ENCODE peak calls at places on chromosomes 3 and 15, in seven cellular contexts. I is left lung; K is activated T-cell treated with anti-CD3 and anti-CD28 coated beads, Interleukin-2, amount 50 U/mL, for 48 hours; O is IMR-90; D is ELR; X is AG09309; U is colonic mucosa. Y is an unnamed sample.

GRCh38 chr3:183584246-183584913 is 28.9 kb upstream of the KLHL6 start:
- DNase-seq in I (peak), K (no peak), O (peak), D (no peak), X (no peak), U (peak), Y (no peak)

GRCh38 chr3:134059680-134060560 is 30.2 kb upstream of the SLCO2A1 start:
- DNase-seq in I (no peak), K (no peak), O (peak), D (no peak), X (no peak), U (peak), Y (no peak)

GRCh38 chr3:123285066-123285465 is 83.3 kb downstream of the SEC22A start:
- DNase-seq in I (no peak), K (no peak), O (no peak), D (peak), X (no peak), U (no peak), Y (no peak)

GRCh38 chr15:47741082-47741481 is 23.8 kb downstream of the SEMA6D start:
- DNase-seq in I (no peak), K (no peak), O (no peak), D (no peak), X (no peak), U (no peak), Y (no peak)

GRCh38 chr3:53161820-53162671 is 1.0 kb downstream of the PRKCD start:
- DNase-seq in I (peak), K (peak), O (peak), D (peak), X (no peak), U (peak), Y (no peak)

GRCh38 chr3:134074001-134074789 is 44.5 kb upstream of the SLCO2A1 start:
- DNase-seq in I (no peak), K (no peak), O (no peak), D (no peak), X (no peak), U (no peak), Y (no peak)

GRCh38 chr3:55519016-55519415 is 31.9 kb upstream of the WNT5A start:
- DNase-seq in I (no peak), K (no peak), O (peak), D (no peak), X (peak), U (no peak), Y (no peak)

GRCh38 chr3:64685800-64686445 is 1.9 kb downstream of the ADAMTS9 start:
- DNase-seq in I (peak), K (no peak), O (peak), D (peak), X (peak), U (peak), Y (peak)

GRCh38 chr3:127404614-127405598 is 117.1 kb upstream of the PRR20G start:
- DNase-seq in I (no peak), K (no peak), O (no peak), D (no peak), X (no peak), U (no peak), Y (no peak)

GRCh38 chr15:94001113-94001919 is 230.0 kb upstream of the MCTP2 start:
- DNase-seq in I (no peak), K (no peak), O (no peak), D (no peak), X (no peak), U (no peak), Y (no peak)

GRCh38 chr3:15319575-15319974 is 12.8 kb downstream of the SH3BP5 start:
- DNase-seq in I (no peak), K (no peak), O (peak), D (no peak), X (no peak), U (no peak), Y (no peak)

GRCh38 chr15:83310521-83311456 is 26.3 kb upstream of the BNC1 start:
- DNase-seq in I (no peak), K (no peak), O (no peak), D (no peak), X (no peak), U (no peak), Y (no peak)

GRCh38 chr3:12303532-12303931 is 14.7 kb downstream of the PPARG start:
- DNase-seq in I (no peak), K (no peak), O (peak), D (peak), X (peak), U (no peak), Y (no peak)

GRCh38 chr3:62940763-62941632 is 65.8 kb upstream of the CADPS start:
- DNase-seq in I (no peak), K (no peak), O (peak), D (peak), X (peak), U (no peak), Y (no peak)

GRCh38 chr3:22245122-22245521 is 494.1 kb upstream of the ZNF385D start:
- DNase-seq in I (no peak), K (no peak), O (peak), D (peak), X (peak), U (no peak), Y (no peak)

GRCh38 chr15:69610264-69610663 is 157.6 kb downstream of the RPLP1 start:
- DNase-seq in I (no peak), K (no peak), O (no peak), D (no peak), X (no peak), U (no peak), Y (no peak)

GRCh38 chr3:138300657-138301056 is 29.0 kb downstream of the NME9 start:
- DNase-seq in I (no peak), K (no peak), O (no peak), D (no peak), X (no peak), U (no peak), Y (no peak)

GRCh38 chr3:58157649-58158048 is 53.1 kb downstream of the DNASE1L3 start:
- DNase-seq in I (no peak), K (no peak), O (no peak), D (no peak), X (no peak), U (no peak), Y (no peak)

GRCh38 chr3:179971280-179971679 is 65.5 kb downstream of the PEX5L start:
- DNase-seq in I (no peak), K (no peak), O (no peak), D (no peak), X (no peak), U (no peak), Y (no peak)

GRCh38 chr3:187773963-187774789 is 28.9 kb upstream of the BCL6 start:
- DNase-seq in I (no peak), K (no peak), O (no peak), D (no peak), X (no peak), U (no peak), Y (no peak)

GRCh38 chr3:141653872-141654271 is 84.2 kb upstream of the RNF7 start:
- DNase-seq in I (no peak), K (no peak), O (no peak), D (no peak), X (no peak), U (no peak), Y (no peak)

GRCh38 chr3:46926871-46927717 is 49.5 kb downstream of the CCDC12 start:
- DNase-seq in I (peak), K (no peak), O (no peak), D (no peak), X (no peak), U (peak), Y (no peak)

GRCh38 chr15:99409097-99409473 is 156.7 kb upstream of the MEF2A start:
- DNase-seq in I (peak), K (no peak), O (peak), D (peak), X (peak), U (peak), Y (no peak)

GRCh38 chr3:141152801-141153678 is 78.6 kb upstream of the PXYLP1 start:
- DNase-seq in I (no peak), K (no peak), O (no peak), D (no peak), X (no peak), U (no peak), Y (peak)

GRCh38 chr15:23039917-23040281 is 530 bp upstream of the TUBGCP5 start:
- DNase-seq in I (no peak), K (no peak), O (no peak), D (no peak), X (no peak), U (no peak), Y (no peak)

GRCh38 chr15:84878504-84878903 is 6.0 kb upstream of the SLC28A1 start:
- DNase-seq in I (peak), K (peak), O (peak), D (peak), X (peak), U (peak), Y (peak)

GRCh38 chr3:120559228-120560061 is 36.7 kb upstream of the NDUFB4 start:
- DNase-seq in I (no peak), K (peak), O (peak), D (peak), X (peak), U (no peak), Y (peak)

GRCh38 chr15:29352402-29352801 is 82.8 kb upstream of the NSMCE3 start:
- DNase-seq in I (no peak), K (no peak), O (no peak), D (no peak), X (no peak), U (no peak), Y (no peak)

GRCh38 chr3:5294360-5294759 is 106.9 kb downstream of the EDEM1 start:
- DNase-seq in I (no peak), K (no peak), O (peak), D (no peak), X (no peak), U (no peak), Y (no peak)

GRCh38 chr3:101780661-101781060 is 1.6 kb downstream of the NXPE3 start:
- DNase-seq in I (no peak), K (no peak), O (peak), D (peak), X (peak), U (no peak), Y (no peak)

GRCh38 chr15:40287968-40288367 is 5.1 kb upstream of the ANKRD63 start:
- DNase-seq in I (peak), K (no peak), O (no peak), D (no peak), X (no peak), U (no peak), Y (no peak)

GRCh38 chr3:164479406-164479805 is 598.9 kb downstream of the SI start:
- DNase-seq in I (no peak), K (no peak), O (no peak), D (no peak), X (no peak), U (no peak), Y (no peak)

GRCh38 chr3:189132125-189132744 is 39.5 kb upstream of the TPRG1 start:
- DNase-seq in I (peak), K (peak), O (peak), D (peak), X (peak), U (peak), Y (no peak)